ENCODE peak calls at places on chromosomes 1 and 21, in eight cellular contexts. N is neural progenitor cell, A is iPS-NIHi11, F is GM19239, E is HAP-1, M is NCI-H1436, J is stomach, Q is memory B cell. I is an unnamed sample.

GRCh38 chr21:43726686-43727570 is 8.0 kb downstream of the PDXK start:
- DNase-seq in M (no peak), J (no peak), E (no peak), Q (no peak), N (no peak), A (no peak), F (no peak), I (no peak)

GRCh38 chr1:206556047-206556747 is 48.9 kb downstream of the RASSF5 start:
- DNase-seq in F (no peak), J (no peak), M (no peak), N (no peak), Q (no peak), E (no peak), A (no peak), I (no peak)

GRCh38 chr1:15830284-15830657 is 17.2 kb upstream of the SPEN start:
- DNase-seq in J (no peak), Q (no peak), E (no peak), F (no peak), M (no peak), A (no peak), N (peak; percentile 15), I (no peak)

GRCh38 chr1:27418786-27419185 is 26.4 kb downstream of the GPR3 start:
- DNase-seq in F (no peak), Q (no peak), A (no peak), J (no peak), N (no peak), E (no peak), M (no peak), I (no peak)

GRCh38 chr1:154772056-154772455 is 98.0 kb downstream of the KCNN3 start:
- DNase-seq in F (no peak), E (no peak), A (no peak), N (no peak), Q (no peak), J (no peak), M (no peak), I (no peak)

GRCh38 chr1:25064465-25065238 is 134.6 kb upstream of the RUNX3 start:
- DNase-seq in E (no peak), N (no peak), M (no peak), A (no peak), Q (no peak), F (no peak), J (no peak), I (peak; percentile 8)

GRCh38 chr1:112625696-112626095 is 6.1 kb downstream of the CAPZA1 start:
- DNase-seq in F (no peak), M (no peak), J (no peak), N (no peak), A (no peak), E (no peak), Q (no peak), I (no peak)

GRCh38 chr1:185969028-185969427 is 234.8 kb downstream of the HMCN1 start:
- DNase-seq in E (no peak), M (no peak), J (no peak), N (no peak), F (no peak), Q (no peak), A (no peak), I (no peak)

GRCh38 chr1:179121159-179121938 is 39.5 kb downstream of the TOR3A start:
- DNase-seq in A (peak; percentile 19), Q (peak; percentile 12), M (peak; percentile 1), E (peak; percentile 62), J (no peak), N (peak; percentile 44), F (no peak), I (peak; percentile 12)

GRCh38 chr1:168972225-168972624 is 134.3 kb upstream of the ATP1B1 start:
- DNase-seq in Q (no peak), J (no peak), F (no peak), A (no peak), N (no peak), M (no peak), E (no peak), I (no peak)

GRCh38 chr1:15188678-15189077 is 35.1 kb downstream of the TMEM51 start:
- DNase-seq in A (no peak), Q (no peak), E (no peak), M (no peak), J (no peak), N (no peak), F (no peak), I (no peak)

GRCh38 chr1:76868154-76868882 is 1.0 kb downstream of the ST6GALNAC5 start:
- DNase-seq in A (peak; percentile 81), M (peak; percentile 44), F (no peak), Q (no peak), N (peak; percentile 90), J (peak; percentile 25), E (no peak), I (no peak)

GRCh38 chr1:221643404-221644175 is 98.3 kb downstream of the DUSP10 start:
- DNase-seq in F (no peak), M (no peak), N (no peak), E (no peak), Q (no peak), A (no peak), J (no peak), I (no peak)

GRCh38 chr1:6984996-6985395 is 199.7 kb downstream of the CAMTA1 start:
- DNase-seq in M (no peak), A (no peak), Q (no peak), F (no peak), J (no peak), E (no peak), N (no peak), I (no peak)

GRCh38 chr1:66231162-66232077 is 302.5 kb upstream of the SGIP1 start:
- DNase-seq in J (no peak), F (no peak), Q (no peak), M (peak; percentile 46), N (no peak), A (no peak), E (no peak), I (no peak)

I was measured in GM12864.